ENCODE peak calls at places on chromosome 17, in six cellular contexts. L is cardiac fibroblast, E is HL-60, G is Peyer's patch, N is AG04449, J is right lobe of liver. M is an unnamed sample.

GRCh38 chr17:1229891-1230571 is 40.2 kb upstream of the BHLHA9 start:
- DNase-seq in N (no peak), G (no peak), E (no peak), L (no peak), J (no peak), M (no peak)

GRCh38 chr17:9432867-9433495 is 142.6 kb downstream of the STX8 start:
- DNase-seq in N (no peak), J (no peak), L (peak), E (no peak), G (no peak), M (no peak)

GRCh38 chr17:8005951-8006730 is 3.7 kb downstream of the GUCY2D start:
- DNase-seq in G (no peak), J (no peak), N (no peak), E (no peak), L (no peak), M (peak)

GRCh38 chr17:38893612-38894011 is 23.8 kb downstream of the LASP1 start:
- DNase-seq in G (peak), N (no peak), E (peak), L (peak), J (peak), M (peak)

GRCh38 chr17:40510328-40510648 is 8.9 kb upstream of the TNS4 start:
- DNase-seq in L (peak), J (no peak), G (no peak), E (no peak), N (no peak), M (peak)

GRCh38 chr17:78040561-78041400 is 82.3 kb downstream of the TNRC6C start:
- DNase-seq in N (no peak), E (no peak), J (peak), G (peak), L (peak), M (peak)

GRCh38 chr17:83081561-83082201 is 2.3 kb downstream of the METRNL start:
- DNase-seq in G (peak), N (no peak), E (no peak), L (no peak), J (no peak), M (no peak)

GRCh38 chr17:27475981-27476895 is 20.0 kb downstream of the KSR1 start:
- DNase-seq in J (peak), N (no peak), E (no peak), G (no peak), L (no peak), M (peak)

GRCh38 chr17:35849469-35850348 is 19.0 kb downstream of the HEATR9 start:
- DNase-seq in N (peak), G (peak), J (no peak), E (no peak), L (peak), M (no peak)

GRCh38 chr17:29616300-29617048 is 6.2 kb downstream of the CORO6 start:
- DNase-seq in J (peak), L (no peak), N (no peak), G (no peak), E (no peak), M (no peak)

GRCh38 chr17:7831233-7831632 is 2.8 kb upstream of the KDM6B start:
- DNase-seq in N (no peak), J (no peak), G (no peak), L (no peak), E (no peak), M (no peak)

GRCh38 chr17:78442648-78443128 is 64.2 kb downstream of the PGS1 start:
- DNase-seq in E (peak), N (no peak), L (peak), J (peak), G (no peak), M (peak)

GRCh38 chr17:82050761-82051641 is 610 bp downstream of the RFNG start:
- DNase-seq in J (peak), E (no peak), G (no peak), N (no peak), L (no peak), M (no peak)

GRCh38 chr17:8522577-8522976 is 86.9 kb downstream of the NDEL1 start:
- DNase-seq in L (no peak), N (no peak), J (no peak), E (no peak), G (no peak), M (no peak)

GRCh38 chr17:82936768-82937171 is 96.9 kb upstream of the ZNF750 start:
- DNase-seq in L (no peak), N (no peak), G (no peak), E (no peak), J (peak), M (peak)

GRCh38 chr17:76268015-76268749 is 3.0 kb downstream of the UBALD2 start:
- DNase-seq in E (peak), L (peak), J (peak), N (no peak), G (peak), M (peak)

GRCh38 chr17:37737971-37738370 is 6.9 kb downstream of the HNF1B start:
- DNase-seq in L (peak), N (no peak), G (no peak), J (no peak), E (no peak), M (no peak)

GRCh38 chr17:65137076-65137935 is at the start of gene RGS9:
- DNase-seq in J (peak), G (peak), N (no peak), L (peak), E (peak), M (peak)

GRCh38 chr17:49676276-49676868 is 1.5 kb downstream of the SPOP start:
- DNase-seq in E (peak), J (no peak), N (no peak), L (peak), G (peak), M (no peak)

GRCh38 chr17:79304907-79305306 is 230.3 kb downstream of the ENGASE start:
- DNase-seq in J (no peak), L (no peak), G (no peak), N (no peak), E (no peak), M (no peak)

GRCh38 chr17:22517716-22518115 is 825.4 kb downstream of the KCNJ18 start:
- DNase-seq in J (no peak), L (no peak), E (no peak), G (no peak), N (no peak), M (no peak)

GRCh38 chr17:81651692-81652091 is 4.7 kb downstream of the PDE6G start:
- DNase-seq in J (no peak), L (peak), G (no peak), N (peak), E (no peak), M (no peak)

GRCh38 chr17:40996829-40997228 is 2.9 kb upstream of the KRTAP3-3 start:
- DNase-seq in N (no peak), E (no peak), J (no peak), G (no peak), L (no peak), M (no peak)

GRCh38 chr17:10777890-10778289 is 26.0 kb downstream of the TMEM238L start:
- DNase-seq in J (no peak), G (no peak), L (no peak), E (no peak), N (no peak), M (no peak)

GRCh38 chr17:72682597-72682996 is 409.9 kb downstream of the SLC39A11 start:
- DNase-seq in J (no peak), N (no peak), E (no peak), G (no peak), L (peak), M (no peak)

GRCh38 chr17:81440511-81441244 is 45.4 kb downstream of the BAHCC1 start:
- DNase-seq in G (no peak), L (no peak), J (no peak), N (no peak), E (no peak), M (no peak)

GRCh38 chr17:74435775-74436359 is 4.0 kb downstream of the GPRC5C start:
- DNase-seq in E (no peak), N (no peak), L (no peak), J (peak), G (no peak), M (no peak)

GRCh38 chr17:75720656-75721462 is at the start of gene ITGB4:
- DNase-seq in G (peak), L (no peak), N (no peak), E (peak), J (no peak), M (peak)

GRCh38 chr17:75060434-75061054 is 13.5 kb downstream of the KCTD2 start:
- DNase-seq in J (no peak), L (no peak), N (no peak), G (no peak), E (no peak), M (no peak)

GRCh38 chr17:15651001-15651582 is 31.6 kb upstream of the FBXW10B start:
- DNase-seq in G (no peak), J (no peak), N (no peak), L (no peak), E (no peak), M (no peak)

GRCh38 chr17:43171761-43172487 is 910 bp downstream of the NBR1 start:
- DNase-seq in G (no peak), L (peak), J (no peak), E (peak), N (peak), M (no peak)

GRCh38 chr17:9977175-9977574 is 72.1 kb upstream of the RCVRN start:
- DNase-seq in G (no peak), J (no peak), N (no peak), E (no peak), L (no peak), M (no peak)

GRCh38 chr17:45093444-45094110 is 32.5 kb downstream of the NMT1 start:
- DNase-seq in N (no peak), J (peak), G (no peak), E (no peak), L (no peak), M (no peak)

GRCh38 chr17:4839965-4840892 is 7.1 kb downstream of the MINK1 start:
- DNase-seq in N (no peak), E (no peak), L (no peak), J (no peak), G (no peak), M (no peak)

DNA sequence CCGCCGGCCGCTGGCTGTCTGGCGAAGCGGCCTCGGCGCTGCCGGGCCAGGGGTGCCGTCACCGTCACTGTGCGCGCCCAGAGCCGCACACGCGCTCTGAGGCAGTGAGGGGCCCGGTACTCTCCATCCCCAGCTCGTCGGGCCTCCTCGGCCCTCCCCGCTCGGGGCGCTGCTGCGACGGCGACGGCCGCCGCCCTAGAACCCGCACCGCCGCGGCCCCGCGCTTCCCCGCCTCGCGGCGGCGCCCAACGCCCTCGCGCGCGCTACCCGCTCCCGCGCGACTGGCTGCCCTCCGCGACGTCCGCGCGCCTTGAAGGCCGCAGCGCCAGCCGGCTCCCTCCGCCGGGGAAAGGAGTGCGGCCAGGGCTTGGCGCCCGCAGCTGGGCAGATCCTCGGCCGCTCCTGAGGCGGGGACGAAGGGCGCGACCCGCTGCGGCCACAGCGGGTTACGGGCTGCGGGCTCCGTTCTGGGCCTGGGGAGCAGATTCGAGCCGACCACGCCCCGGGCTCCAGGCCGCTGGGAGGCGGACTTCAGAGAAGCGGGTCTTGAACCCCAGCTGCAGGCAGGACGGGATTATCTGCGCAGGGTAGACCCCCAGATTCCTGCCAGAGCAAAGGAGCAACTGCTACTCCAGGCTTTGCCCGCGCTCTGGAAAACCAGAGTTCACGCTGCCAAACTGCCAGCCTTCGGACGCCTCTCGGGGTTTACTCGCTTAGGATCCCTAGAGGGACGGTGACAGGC is at the start of gene ULK2:
- DNase-seq in E (no peak), N (no peak), J (peak), G (no peak), L (peak), M (peak)
- TF ChIP-seq CTCF in E (no peak), N (no peak), J (peak), G (no peak), L (no peak), M (no peak)

GRCh38 chr17:48625502-48626201 is 506 bp downstream of the HOXB9 start:
- DNase-seq in E (no peak), J (no peak), G (no peak), L (no peak), N (no peak), M (no peak)
- H3K4me3 ChIP-seq in E (no peak), J (no peak), G (peak), L (peak), N (peak), M (peak)

GRCh38 chr17:6603746-6604325 is 36.7 kb downstream of the KIAA0753 start:
- DNase-seq in G (no peak), J (no peak), N (no peak), E (no peak), L (no peak), M (no peak)
- TF ChIP-seq CTCF in G (no peak), J (no peak), N (no peak), E (no peak), L (no peak), M (no peak)

DNA sequence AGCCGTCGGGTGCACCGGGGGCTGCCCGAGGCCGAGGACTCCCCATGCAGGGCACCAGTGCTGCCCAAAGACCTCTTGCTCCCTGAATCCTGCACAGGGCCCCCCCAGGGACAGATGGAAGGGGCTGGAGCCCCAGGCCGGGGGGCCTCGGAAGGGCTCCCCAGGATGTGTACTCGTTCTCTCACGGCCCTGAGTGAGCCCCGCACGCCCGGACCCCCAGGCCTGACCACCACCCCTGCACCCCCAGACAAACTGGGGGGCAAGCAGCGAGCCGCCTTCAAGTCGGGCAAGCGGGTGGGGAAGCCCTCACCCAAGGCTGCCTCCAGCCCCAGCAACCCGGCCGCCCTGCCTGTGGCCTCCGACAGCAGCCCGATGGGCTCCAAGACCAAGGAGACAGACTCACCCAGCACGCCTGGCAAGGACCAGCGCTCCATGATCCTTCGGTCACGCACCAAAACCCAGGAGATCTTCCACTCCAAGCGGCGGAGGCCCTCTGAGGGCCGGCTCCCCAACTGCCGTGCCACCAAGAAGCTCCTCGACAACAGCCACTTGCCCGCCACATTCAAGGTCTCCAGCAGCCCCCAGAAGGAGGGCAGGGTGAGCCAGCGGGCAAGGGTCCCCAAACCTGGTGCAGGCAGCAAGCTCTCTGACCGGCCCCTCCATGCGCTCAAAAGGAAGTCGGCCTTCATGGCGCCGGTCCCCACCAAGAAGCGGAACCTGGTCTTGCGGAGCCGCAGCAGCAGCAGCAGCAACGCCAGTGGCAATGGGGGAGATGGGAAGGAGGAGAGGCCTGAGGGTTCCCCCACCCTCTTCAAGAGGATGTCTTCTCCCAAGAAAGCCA is 40.6 kb downstream of the SREBF1 start:
- DNase-seq in G (no peak), N (no peak), L (no peak), J (no peak), E (no peak), M (no peak)
- H3K4me3 ChIP-seq in G (no peak), N (no peak), L (no peak), J (no peak), E (no peak), M (no peak)

GRCh38 chr17:57833597-57833939 is 16.3 kb downstream of the MRPS23 start:
- DNase-seq in E (no peak), J (no peak), L (no peak), G (no peak), N (no peak), M (no peak)

GRCh38 chr17:57835333-57835900 is 14.4 kb downstream of the MRPS23 start:
- DNase-seq in G (no peak), E (no peak), L (no peak), J (no peak), N (no peak), M (no peak)

GRCh38 chr17:57832299-57832698 is 17.5 kb downstream of the MRPS23 start:
- DNase-seq in E (no peak), J (no peak), G (no peak), L (no peak), N (no peak), M (no peak)

GRCh38 chr17:57832711-57833596 is 16.9 kb downstream of the MRPS23 start:
- DNase-seq in G (peak), J (no peak), E (peak), N (no peak), L (peak), M (peak)

GRCh38 chr17:57834146-57834741 is 15.6 kb downstream of the MRPS23 start:
- DNase-seq in N (no peak), E (no peak), L (no peak), G (no peak), J (no peak), M (no peak)
- TF ChIP-seq CTCF in N (no peak), E (no peak), L (peak), G (no peak), J (no peak), M (no peak)

DNA sequence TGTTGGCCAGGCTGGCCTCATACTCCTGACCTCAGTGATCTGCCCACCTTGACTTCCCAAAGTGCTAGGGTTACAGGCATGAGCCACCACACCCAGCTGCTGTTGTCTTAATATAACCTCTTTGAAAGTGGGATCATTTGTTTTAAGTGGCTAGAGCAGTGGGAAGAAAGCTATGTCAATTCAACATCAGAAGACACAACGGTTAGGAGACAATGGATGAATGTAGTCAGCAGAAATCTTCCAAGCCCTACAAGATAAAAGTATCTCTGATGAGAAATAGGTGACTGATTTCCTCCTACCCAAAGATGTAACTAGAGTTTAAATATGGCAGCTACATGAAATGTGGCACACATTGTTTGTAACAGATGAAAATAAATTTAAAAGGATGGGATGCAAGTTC is 20.0 kb upstream of the TRIM25 start:
- DNase-seq in L (no peak), J (no peak), N (no peak), E (no peak), G (no peak), M (no peak)
- H3K4me3 ChIP-seq in L (no peak), J (no peak), N (no peak), E (no peak), G (no peak), M (no peak)

GRCh38 chr17:42027961-42028790 is 8.3 kb downstream of the NKIRAS2 start:
- DNase-seq in L (peak), N (no peak), E (no peak), G (no peak), J (no peak), M (no peak)

GRCh38 chr17:42027540-42027889 is 7.6 kb downstream of the NKIRAS2 start:
- DNase-seq in G (no peak), E (no peak), L (no peak), N (no peak), J (no peak), M (no peak)

GRCh38 chr17:42023524-42024349 is 3.8 kb downstream of the NKIRAS2 start:
- DNase-seq in N (no peak), L (no peak), J (peak), E (peak), G (no peak), M (peak)

GRCh38 chr17:42026821-42027539 is 7.1 kb downstream of the NKIRAS2 start:
- DNase-seq in J (no peak), L (no peak), G (no peak), N (no peak), E (no peak), M (no peak)

DNA sequence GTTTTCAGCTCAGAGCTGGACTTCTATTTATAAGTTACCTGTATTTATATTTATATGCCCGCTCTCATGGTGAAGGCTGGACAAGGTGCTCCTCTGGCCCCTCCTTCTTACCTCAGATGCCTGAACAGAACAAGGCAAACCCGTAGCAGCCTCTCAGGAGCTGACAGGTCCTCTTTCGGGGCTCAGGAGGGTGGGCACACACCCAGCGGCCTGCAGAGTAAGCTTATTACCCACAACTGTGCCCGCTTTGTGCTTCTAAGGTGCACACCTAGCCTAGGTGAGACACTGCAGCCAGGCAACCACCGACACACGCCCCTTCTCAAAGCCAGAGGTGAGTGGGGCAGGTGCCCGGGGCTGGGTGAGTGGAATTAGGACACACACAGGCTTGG is 5.3 kb downstream of the NKIRAS2 start:
- DNase-seq in N (no peak), J (no peak), G (no peak), E (no peak), L (no peak), M (no peak)
- TF ChIP-seq CTCF in N (no peak), J (no peak), G (no peak), E (no peak), L (no peak), M (no peak)

DNA sequence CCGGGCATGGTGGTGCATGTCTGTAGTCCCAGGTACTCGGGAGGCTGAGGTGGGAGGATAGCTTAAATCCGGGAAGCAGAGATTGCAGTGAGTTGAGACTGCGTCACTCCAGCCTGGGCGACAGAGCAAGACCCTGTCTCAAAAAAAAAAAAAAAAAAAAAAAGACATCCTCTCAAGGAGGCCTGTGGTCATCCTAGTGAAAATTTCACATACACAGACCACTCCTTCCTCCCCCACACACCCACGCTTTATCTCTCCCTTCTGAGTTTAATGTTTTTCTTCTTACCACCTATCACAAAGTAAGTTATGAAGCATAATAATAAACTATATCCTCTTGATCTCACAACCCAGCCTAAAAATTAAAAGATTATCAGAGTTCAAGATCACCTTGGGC is 1.3 kb upstream of the NOL11 start:
- DNase-seq in N (no peak), E (no peak), G (no peak), J (no peak), L (no peak), M (no peak)
- H3K4me3 ChIP-seq in N (no peak), E (no peak), G (no peak), J (no peak), L (no peak), M (no peak)

M was measured in upper lobe of right lung.